ENCODE peak calls at places on chromosome 18, in ten cellular contexts. A is fibroblast of mammary gland; J is tibial artery; E is mesendoderm; R is GM12878; C is dorsolateral prefrontal cortex; Z is cardiac muscle cell; N is CD8-positive, alpha-beta T cell; W is colonic mucosa; L is BJ. D is an unnamed sample.

GRCh38 chr18:22488554-22488953 is 70.8 kb upstream of the CTAGE1 start:
- DNase-seq in A (peak), J (peak), E (no peak), R (no peak), C (no peak), Z (no peak), N (no peak), W (no peak), L (no peak), D (no peak)

GRCh38 chr18:12393998-12394397 is 13.7 kb upstream of the PRELID3A start:
- DNase-seq in A (no peak), J (no peak), E (no peak), R (no peak), C (no peak), Z (no peak), N (no peak), W (peak), L (no peak), D (no peak)

GRCh38 chr18:25467226-25468065 is 115.5 kb upstream of the ZNF521 start:
- DNase-seq in A (peak), J (peak), E (no peak), R (no peak), C (no peak), Z (no peak), N (no peak), W (no peak), L (no peak), D (no peak)

GRCh38 chr18:28637897-28638296 is 461.0 kb upstream of the CDH2 start:
- DNase-seq in A (no peak), J (no peak), E (peak), R (no peak), C (no peak), Z (peak), N (no peak), W (no peak), L (no peak), D (no peak)

GRCh38 chr18:57754577-57755330 is 48.4 kb downstream of the ATP8B1 start:
- DNase-seq in A (no peak), J (no peak), E (no peak), R (peak), C (no peak), Z (no peak), N (no peak), W (no peak), L (no peak), D (no peak)

GRCh38 chr18:47113796-47114540 is 36.3 kb downstream of the HDHD2 start:
- DNase-seq in A (peak), J (no peak), E (peak), R (no peak), C (no peak), Z (no peak), N (no peak), W (no peak), L (peak), D (no peak)

GRCh38 chr18:37501136-37501535 is 64.5 kb downstream of the CELF4 start:
- DNase-seq in A (no peak), J (no peak), E (peak), R (no peak), C (no peak), Z (no peak), N (no peak), W (no peak), L (no peak), D (no peak)

GRCh38 chr18:39346916-39347315 is 1781.3 kb upstream of the CELF4 start:
- DNase-seq in A (no peak), J (no peak), E (no peak), R (no peak), C (no peak), Z (no peak), N (no peak), W (no peak), L (no peak), D (no peak)

GRCh38 chr18:42977982-42978595 is 137.4 kb downstream of the RIT2 start:
- DNase-seq in A (no peak), J (no peak), E (peak), R (no peak), C (no peak), Z (no peak), N (no peak), W (no peak), L (no peak), D (no peak)

GRCh38 chr18:54776282-54776977 is 51.8 kb upstream of the RAB27B start:
- DNase-seq in A (peak), J (peak), E (no peak), R (peak), C (no peak), Z (peak), N (no peak), W (no peak), L (peak), D (peak)

GRCh38 chr18:28802546-28802945 is 625.6 kb upstream of the CDH2 start:
- DNase-seq in A (peak), J (no peak), E (no peak), R (no peak), C (no peak), Z (peak), N (no peak), W (no peak), L (peak), D (no peak)

GRCh38 chr18:9643549-9643948 is 29.2 kb upstream of the PPP4R1 start:
- DNase-seq in A (peak), J (no peak), E (peak), R (no peak), C (no peak), Z (peak), N (no peak), W (no peak), L (peak), D (no peak)

GRCh38 chr18:73891572-73892421 is 255.8 kb downstream of the FBXO15 start:
- DNase-seq in A (peak), J (no peak), E (peak), R (no peak), C (no peak), Z (no peak), N (no peak), W (no peak), L (no peak), D (no peak)

GRCh38 chr18:12422936-12423335 is 15.2 kb downstream of the PRELID3A start:
- DNase-seq in A (no peak), J (no peak), E (peak), R (no peak), C (no peak), Z (no peak), N (no peak), W (no peak), L (no peak), D (no peak)

GRCh38 chr18:10791141-10791808 is 265.4 kb downstream of the NAPG start:
- DNase-seq in A (no peak), J (no peak), E (no peak), R (no peak), C (no peak), Z (no peak), N (no peak), W (no peak), L (no peak), D (no peak)

GRCh38 chr18:45677408-45677807 is 46.6 kb upstream of the SLC14A1 start:
- DNase-seq in A (no peak), J (no peak), E (no peak), R (no peak), C (no peak), Z (no peak), N (no peak), W (no peak), L (no peak), D (no peak)

GRCh38 chr18:38996056-38996455 is 1430.5 kb upstream of the CELF4 start:
- DNase-seq in A (no peak), J (no peak), E (no peak), R (no peak), C (no peak), Z (no peak), N (no peak), W (no peak), L (no peak), D (no peak)

GRCh38 chr18:69567813-69568488 is 167.3 kb downstream of the DOK6 start:
- DNase-seq in A (no peak), J (no peak), E (peak), R (no peak), C (no peak), Z (no peak), N (no peak), W (no peak), L (no peak), D (no peak)

GRCh38 chr18:12520442-12520992 is 112.8 kb downstream of the PRELID3A start:
- DNase-seq in A (peak), J (no peak), E (no peak), R (no peak), C (no peak), Z (peak), N (no peak), W (no peak), L (no peak), D (no peak)

GRCh38 chr18:75211721-75212625 is 1.4 kb downstream of the TSHZ1 start:
- DNase-seq in A (no peak), J (peak), E (peak), R (no peak), C (no peak), Z (peak), N (no peak), W (peak), L (no peak), D (peak)

GRCh38 chr18:47149457-47150028 is 757 bp downstream of the HDHD2 start:
- DNase-seq in A (peak), J (no peak), E (peak), R (no peak), C (no peak), Z (peak), N (no peak), W (peak), L (no peak), D (peak)

GRCh38 chr18:11719621-11720020 is 30.6 kb downstream of the GNAL start:
- DNase-seq in A (no peak), J (no peak), E (no peak), R (no peak), C (no peak), Z (no peak), N (no peak), W (no peak), L (no peak), D (no peak)

GRCh38 chr18:34760444-34760843 is 50.3 kb downstream of the DTNA start:
- DNase-seq in A (no peak), J (no peak), E (no peak), R (no peak), C (no peak), Z (no peak), N (no peak), W (no peak), L (no peak), D (no peak)

GRCh38 chr18:31679806-31680793 is 4.3 kb downstream of the B4GALT6 start:
- DNase-seq in A (peak), J (no peak), E (no peak), R (no peak), C (no peak), Z (peak), N (no peak), W (peak), L (no peak), D (no peak)

GRCh38 chr18:50870138-50870845 is 8.6 kb upstream of the ME2 start:
- DNase-seq in A (peak), J (no peak), E (no peak), R (no peak), C (no peak), Z (peak), N (no peak), W (no peak), L (peak), D (no peak)

GRCh38 chr18:44729631-44730101 is 49.0 kb downstream of the SETBP1 start:
- DNase-seq in A (peak), J (no peak), E (peak), R (no peak), C (no peak), Z (peak), N (peak), W (peak), L (peak), D (no peak)

GRCh38 chr18:22300665-22301636 is 116.8 kb downstream of the CTAGE1 start:
- DNase-seq in A (no peak), J (no peak), E (peak), R (no peak), C (no peak), Z (peak), N (no peak), W (peak), L (no peak), D (no peak)

GRCh38 chr18:55419132-55419938 is 168.7 kb downstream of the TCF4 start:
- DNase-seq in A (no peak), J (no peak), E (no peak), R (no peak), C (no peak), Z (no peak), N (no peak), W (no peak), L (no peak), D (no peak)

DNA sequence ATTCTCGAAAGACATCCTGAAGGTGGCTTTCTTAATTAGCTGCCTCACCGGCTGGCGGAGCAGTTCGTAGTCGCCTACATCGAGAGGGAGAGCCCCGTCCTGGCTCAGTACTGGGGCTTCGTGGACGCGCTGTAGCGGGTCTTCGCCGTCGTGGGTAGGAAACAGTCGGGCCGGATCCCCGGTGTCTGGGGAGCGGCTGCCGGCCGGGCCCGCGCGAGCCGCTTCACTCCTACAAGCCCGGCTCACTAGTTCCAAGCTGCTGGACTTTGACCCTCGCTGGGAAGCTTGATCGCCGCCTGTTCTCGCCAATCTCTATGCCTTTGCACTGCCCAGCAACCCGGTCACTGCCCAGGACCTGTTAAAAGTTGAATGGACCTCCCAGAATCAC is 41.3 kb upstream of the AKAIN1 start:
- DNase-seq in A (peak), J (no peak), E (no peak), R (no peak), C (no peak), Z (peak), N (peak), W (peak), L (no peak), D (no peak)
- H3K4me3 ChIP-seq in A (peak), J (peak), E (peak), R (peak), C (peak), Z (peak), N (peak), W (peak), L (peak), D (peak)

GRCh38 chr18:79461627-79462026 is 65.9 kb downstream of the NFATC1 start:
- DNase-seq in A (no peak), J (no peak), E (no peak), R (no peak), C (no peak), Z (no peak), N (no peak), W (no peak), L (no peak), D (no peak)

GRCh38 chr18:79458131-79458838 is 62.6 kb downstream of the NFATC1 start:
- DNase-seq in A (peak), J (peak), E (peak), R (no peak), C (no peak), Z (peak), N (no peak), W (peak), L (peak), D (no peak)

GRCh38 chr18:79458917-79459803 is 63.4 kb downstream of the NFATC1 start:
- DNase-seq in A (no peak), J (no peak), E (no peak), R (no peak), C (no peak), Z (no peak), N (no peak), W (no peak), L (no peak), D (no peak)

GRCh38 chr18:79460445-79461300 is 64.9 kb downstream of the NFATC1 start:
- DNase-seq in A (no peak), J (no peak), E (no peak), R (peak), C (no peak), Z (no peak), N (no peak), W (no peak), L (no peak), D (no peak)

DNA sequence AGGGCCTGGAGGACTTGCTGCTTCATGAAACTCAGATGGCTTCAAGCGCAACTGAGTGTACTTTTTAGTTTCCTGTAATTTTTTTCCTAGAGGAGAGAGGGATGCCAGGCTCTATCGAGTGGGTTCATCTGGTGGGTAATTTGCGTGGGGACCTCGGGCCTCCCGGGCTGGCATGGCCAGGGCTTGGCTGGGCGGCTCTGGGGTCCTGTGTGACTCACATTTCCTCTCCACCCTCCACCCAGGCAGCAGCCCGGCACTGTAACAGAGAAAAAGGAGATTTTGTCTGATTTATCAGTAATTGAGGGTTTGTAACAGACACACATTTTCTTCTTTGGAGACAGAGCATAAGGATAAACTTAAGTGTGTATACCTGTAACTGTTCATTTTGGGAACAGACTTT is 64.2 kb downstream of the NFATC1 start:
- DNase-seq in A (no peak), J (no peak), E (no peak), R (no peak), C (no peak), Z (peak), N (no peak), W (no peak), L (no peak), D (no peak)
- H3K4me3 ChIP-seq in A (no peak), J (no peak), E (no peak), R (no peak), C (no peak), Z (no peak), N (no peak), W (no peak), L (no peak), D (no peak)

GRCh38 chr18:23584019-23584970 is 2.0 kb downstream of the NPC1 start:
- DNase-seq in A (no peak), J (no peak), E (no peak), R (no peak), C (no peak), Z (no peak), N (no peak), W (no peak), L (no peak), D (no peak)
- H3K4me3 ChIP-seq in A (peak), J (peak), E (no peak), R (peak), C (peak), Z (no peak), N (no peak), W (peak), L (no peak), D (no peak)

GRCh38 chr18:808086-808485 is 4.0 kb downstream of the YES1 start:
- DNase-seq in A (peak), J (no peak), E (no peak), R (no peak), C (no peak), Z (peak), N (no peak), W (no peak), L (no peak), D (no peak)

GRCh38 chr18:812123-812672 is at the start of gene YES1:
- DNase-seq in A (peak), J (peak), E (peak), R (no peak), C (no peak), Z (peak), N (peak), W (peak), L (no peak), D (peak)

GRCh38 chr18:811192-812122 is 585 bp downstream of the YES1 start:
- DNase-seq in A (peak), J (peak), E (peak), R (no peak), C (no peak), Z (peak), N (no peak), W (peak), L (no peak), D (no peak)

GRCh38 chr18:808502-808901 is 3.5 kb downstream of the YES1 start:
- DNase-seq in A (no peak), J (no peak), E (no peak), R (no peak), C (no peak), Z (no peak), N (no peak), W (no peak), L (no peak), D (peak)

GRCh38 chr18:809985-810642 is 1.9 kb downstream of the YES1 start:
- DNase-seq in A (no peak), J (no peak), E (no peak), R (peak), C (no peak), Z (no peak), N (no peak), W (no peak), L (no peak), D (no peak)
- H3K4me3 ChIP-seq in A (no peak), J (no peak), E (no peak), R (peak), C (no peak), Z (peak), N (peak), W (no peak), L (no peak), D (peak)

DNA sequence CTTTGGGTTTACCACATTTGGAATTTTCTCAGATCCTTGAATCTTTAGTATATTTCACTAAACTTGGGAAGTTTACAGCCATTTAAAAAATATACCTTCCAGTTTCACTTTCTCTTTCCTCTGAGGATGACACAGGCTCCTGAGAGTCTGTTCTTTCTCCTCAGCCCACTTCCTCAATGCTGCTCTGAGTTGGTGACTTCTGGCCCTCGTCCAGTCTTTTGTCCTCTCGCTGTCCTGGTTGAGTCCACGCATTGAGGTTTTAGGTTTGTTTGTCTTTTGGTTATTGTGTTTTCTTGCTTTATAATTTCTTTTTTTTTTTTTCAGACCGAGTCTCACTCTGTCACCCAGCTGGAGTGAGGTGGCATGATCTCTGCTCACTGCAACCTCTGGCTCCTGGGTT is 40.7 kb upstream of the GALR1 start:
- DNase-seq in A (peak), J (peak), E (no peak), R (peak), C (no peak), Z (peak), N (no peak), W (no peak), L (no peak), D (peak)
- H3K4me3 ChIP-seq in A (no peak), J (no peak), E (no peak), R (peak), C (peak), Z (no peak), N (peak), W (peak), L (no peak), D (peak)

DNA sequence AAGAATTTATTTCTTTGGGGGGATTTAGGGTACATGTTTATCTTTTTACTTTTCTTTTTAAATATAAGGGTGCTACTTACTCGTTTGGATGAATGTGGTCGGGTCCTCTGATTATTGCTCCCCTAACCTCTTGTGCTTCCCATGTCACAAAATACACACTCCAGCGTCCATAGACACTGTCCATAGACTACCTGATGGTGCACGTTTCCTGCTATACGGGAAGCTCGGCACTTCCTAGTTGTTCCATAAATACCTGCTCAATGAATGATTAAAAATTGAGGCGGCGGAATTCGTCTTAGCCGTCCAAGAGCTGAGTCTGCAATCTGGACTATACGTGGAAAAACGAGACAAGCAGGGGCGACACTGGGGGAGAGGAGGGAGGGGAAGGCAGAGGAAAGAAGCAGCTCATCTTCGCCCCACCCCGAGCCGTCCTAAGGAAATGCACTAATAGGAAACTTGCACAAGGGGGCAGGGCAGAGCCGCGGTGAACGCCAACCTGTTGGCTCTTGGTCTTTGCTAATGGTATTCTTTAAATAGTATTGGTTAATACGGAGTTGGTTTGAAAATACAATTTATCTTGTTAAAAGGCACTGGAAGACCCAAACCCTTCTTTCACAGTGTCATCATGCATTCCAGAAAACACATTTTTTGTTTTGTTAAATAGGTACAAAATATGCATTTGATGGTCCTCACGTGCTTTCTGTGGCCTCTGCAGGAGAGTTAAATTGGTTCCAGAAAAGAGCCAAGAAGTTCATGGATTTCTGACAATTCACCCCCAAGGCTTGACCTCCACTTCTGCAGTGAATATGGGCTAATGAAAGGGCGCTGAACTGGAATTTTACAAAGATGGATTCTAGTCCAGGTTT is 73.0 kb upstream of the KCTD1 start:
- DNase-seq in A (peak), J (peak), E (peak), R (no peak), C (no peak), Z (peak), N (no peak), W (peak), L (no peak), D (no peak)
- H3K4me3 ChIP-seq in A (no peak), J (no peak), E (no peak), R (no peak), C (no peak), Z (no peak), N (no peak), W (no peak), L (no peak), D (no peak)